ENCODE peak calls at places on chromosome 15, in seven cellular contexts. B is activated T-cell treated with anti-CD3 and anti-CD28 coated beads for 48 hours, K is nucleus accumbens, A is gastrocnemius medialis, L is tibial artery, D is GM10248, N is MCF 10A. U is an unnamed sample.

GRCh38 chr15:32852771-32853170 is 135.0 kb downstream of the GREM1 start:
- DNase-seq in D (no peak), A (no peak), N (no peak), K (no peak), B (no peak), L (no peak), U (no peak)

GRCh38 chr15:95932676-95933075 is 397.8 kb upstream of the NR2F2 start:
- DNase-seq in A (no peak), N (no peak), K (no peak), L (no peak), D (no peak), B (no peak), U (no peak)

GRCh38 chr15:36447373-36447772 is 132.1 kb upstream of the CDIN1 start:
- DNase-seq in L (no peak), N (no peak), D (no peak), K (no peak), B (no peak), A (no peak), U (no peak)

GRCh38 chr15:84398763-84399701 is 163.5 kb downstream of the GOLGA6L4 start:
- DNase-seq in D (no peak), A (no peak), L (peak), B (no peak), K (no peak), N (no peak), U (no peak)

GRCh38 chr15:98727115-98728040 is 79.0 kb downstream of the IGF1R start:
- DNase-seq in N (peak), K (peak), D (no peak), B (no peak), A (peak), L (peak), U (peak)

GRCh38 chr15:69414702-69415161 is 583 bp downstream of the KIF23 start:
- DNase-seq in B (no peak), K (no peak), A (no peak), D (peak), N (peak), L (no peak), U (peak)

GRCh38 chr15:56249080-56249479 is 5.4 kb upstream of the RFX7 start:
- DNase-seq in N (peak), K (no peak), D (no peak), A (no peak), L (no peak), B (no peak), U (peak)

GRCh38 chr15:67110958-67111864 is 45.8 kb downstream of the SMAD3 start:
- DNase-seq in A (no peak), K (no peak), L (no peak), D (no peak), N (no peak), B (no peak), U (no peak)

GRCh38 chr15:59330649-59331048 is 42.0 kb downstream of the MYO1E start:
- DNase-seq in K (no peak), B (no peak), A (no peak), D (no peak), N (no peak), L (no peak), U (no peak)

GRCh38 chr15:31338318-31338878 is 11.8 kb downstream of the KLF13 start:
- DNase-seq in D (peak), A (no peak), L (no peak), B (no peak), K (peak), N (no peak), U (no peak)

GRCh38 chr15:90774731-90775521 is 57.8 kb downstream of the BLM start:
- DNase-seq in N (peak), D (no peak), A (no peak), L (no peak), B (no peak), K (no peak), U (peak)

GRCh38 chr15:85956515-85957275 is 123.0 kb upstream of the AGBL1 start:
- DNase-seq in N (peak), L (no peak), D (no peak), B (no peak), K (no peak), A (no peak), U (no peak)